ENCODE peak calls at places on chromosome 6, in four cellular contexts. R is SK-N-SH, D is tibial artery, L is kidney. N is an unnamed sample. For H3K4me1, the result is how much of the 10 kb centered on the place peaks cover.

GRCh38 chr6:75642314-75642713 is 40.6 kb downstream of the SENP6 start:
- DNase-seq in R (no peak), D (no peak), L (no peak), N (no peak)

GRCh38 chr6:27141013-27141412 is 106.5 kb upstream of the PRSS16 start:
- DNase-seq in R (no peak), D (no peak), L (no peak), N (no peak)

GRCh38 chr6:32329141-32329540 is 42.6 kb downstream of the TSBP1 start:
- DNase-seq in R (no peak), D (no peak), L (no peak), N (no peak)

GRCh38 chr6:116397960-116398359 is 27.2 kb downstream of the DSE start:
- DNase-seq in R (no peak), D (no peak), L (no peak), N (no peak)

GRCh38 chr6:47484616-47485015 is 7.0 kb downstream of the CD2AP start:
- DNase-seq in R (no peak), D (no peak), L (no peak), N (no peak)

GRCh38 chr6:85482206-85483040 is 32.5 kb downstream of the NT5E start:
- DNase-seq in R (no peak), D (no peak), L (no peak), N (no peak)

GRCh38 chr6:146990284-146990683 is 213.9 kb upstream of the STXBP5 start:
- DNase-seq in R (no peak), D (no peak), L (no peak), N (no peak)

GRCh38 chr6:159777240-159777904 is 12.0 kb downstream of the TCP1 start:
- DNase-seq in R (no peak), D (no peak), L (no peak), N (no peak)

GRCh38 chr6:166786704-166787293 is 159.7 kb upstream of the RPS6KA2 start:
- DNase-seq in R (peak), D (no peak), L (no peak), N (peak)

GRCh38 chr6:157070403-157071107 is 252.8 kb downstream of the TMEM242 start:
- DNase-seq in R (no peak), D (no peak), L (no peak), N (no peak)

GRCh38 chr6:131948692-131949614 is 2.2 kb downstream of the CCN2 start:
- DNase-seq in R (no peak), D (no peak), L (no peak), N (no peak)

GRCh38 chr6:26017567-26017966 is 55.0 kb downstream of the TRIM38 start:
- DNase-seq in R (no peak), D (peak), L (peak), N (peak)

GRCh38 chr6:40789143-40789764 is 202.1 kb upstream of the LRFN2 start:
- DNase-seq in R (peak), D (no peak), L (no peak), N (no peak)

GRCh38 chr6:41744236-41744787 is 2.9 kb downstream of the PGC start:
- DNase-seq in R (no peak), D (no peak), L (peak), N (no peak)

GRCh38 chr6:88031550-88031949 is 16.1 kb upstream of the SPACA1 start:
- DNase-seq in R (no peak), D (no peak), L (no peak), N (no peak)

GRCh38 chr6:85192186-85192585 is 257.7 kb upstream of the NT5E start:
- DNase-seq in R (no peak), D (no peak), L (no peak), N (no peak)

GRCh38 chr6:77678048-77678447 is 25.2 kb downstream of the MEI4 start:
- DNase-seq in R (peak), D (no peak), L (no peak), N (no peak)

GRCh38 chr6:37368961-37369320 is 15.2 kb downstream of the RNF8 start:
- DNase-seq in R (no peak), D (no peak), L (no peak), N (no peak)

GRCh38 chr6:136696783-136697364 is 95.4 kb downstream of the MAP3K5 start:
- DNase-seq in R (no peak), D (no peak), L (no peak), N (no peak)

GRCh38 chr6:53014744-53015143 is 19.7 kb upstream of the GSTA4 start:
- DNase-seq in R (no peak), D (no peak), L (no peak), N (no peak)

GRCh38 chr6:112618796-112619195 is 271.7 kb downstream of the RFPL4B start:
- DNase-seq in R (peak), D (no peak), L (no peak), N (no peak)

GRCh38 chr6:113719545-113719944 is 137.6 kb upstream of the MARCKS start:
- DNase-seq in R (no peak), D (no peak), L (no peak), N (no peak)

DNA sequence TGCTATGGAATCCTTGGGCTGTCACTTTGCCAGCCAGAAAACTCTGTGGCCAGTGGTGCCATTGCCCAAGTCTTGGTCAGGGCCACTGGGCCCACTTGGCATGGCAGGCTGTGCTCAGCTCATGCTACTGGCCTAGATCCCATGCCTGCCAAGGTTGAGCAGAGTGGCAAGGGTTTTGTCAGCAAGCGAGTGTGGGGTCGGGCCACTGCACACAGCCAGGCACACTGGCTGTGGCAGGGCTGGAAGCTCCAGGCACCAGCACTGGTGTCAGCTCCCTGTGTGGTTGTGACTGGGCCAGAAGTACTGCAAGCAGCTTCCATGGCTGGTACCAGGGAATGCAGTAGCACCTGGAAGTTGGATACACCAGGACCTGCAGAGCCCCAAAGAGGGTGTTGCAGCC is 846.8 kb downstream of the EYS start:
- DNase-seq in R (no peak), D (no peak), L (peak), N (no peak)
- H3K4me1 ChIP-seq in R (under half), D (under half), L (under half), N (under half)

DNA sequence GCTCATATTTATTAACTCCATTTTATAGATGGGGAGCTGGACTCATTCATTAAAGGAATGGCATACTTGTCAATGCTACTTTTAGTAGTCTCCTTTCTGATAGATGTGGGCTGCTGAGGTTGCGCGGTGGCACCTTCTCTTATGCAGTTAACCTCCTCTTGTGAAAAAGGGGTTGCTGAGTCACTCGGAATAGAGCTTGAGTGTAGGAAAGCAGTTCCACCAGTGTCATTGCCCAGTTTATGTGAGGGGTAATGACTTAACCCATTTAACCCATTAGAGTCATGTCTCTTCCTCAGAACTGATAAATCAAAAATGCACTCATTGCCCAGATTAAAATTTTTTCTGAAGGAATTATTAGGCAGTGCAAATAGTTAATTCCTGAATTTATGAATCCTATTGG is 6.3 kb downstream of the MAPK14 start:
- DNase-seq in R (no peak), D (no peak), L (no peak), N (no peak)
- H3K4me1 ChIP-seq in R (under half), D (under half), L (under half), N (under half)

GRCh38 chr6:42984924-42985475 is 630 bp downstream of the PPP2R5D start:
- DNase-seq in R (no peak), D (no peak), L (peak), N (no peak)

GRCh38 chr6:42988486-42989020 is 4.2 kb downstream of the PPP2R5D start:
- DNase-seq in R (no peak), D (no peak), L (no peak), N (no peak)

GRCh38 chr6:42981866-42982265 is 2.5 kb upstream of the PPP2R5D start:
- DNase-seq in R (no peak), D (no peak), L (no peak), N (no peak)

GRCh38 chr6:42987533-42988451 is 3.4 kb downstream of the PPP2R5D start:
- DNase-seq in R (no peak), D (no peak), L (no peak), N (no peak)

DNA sequence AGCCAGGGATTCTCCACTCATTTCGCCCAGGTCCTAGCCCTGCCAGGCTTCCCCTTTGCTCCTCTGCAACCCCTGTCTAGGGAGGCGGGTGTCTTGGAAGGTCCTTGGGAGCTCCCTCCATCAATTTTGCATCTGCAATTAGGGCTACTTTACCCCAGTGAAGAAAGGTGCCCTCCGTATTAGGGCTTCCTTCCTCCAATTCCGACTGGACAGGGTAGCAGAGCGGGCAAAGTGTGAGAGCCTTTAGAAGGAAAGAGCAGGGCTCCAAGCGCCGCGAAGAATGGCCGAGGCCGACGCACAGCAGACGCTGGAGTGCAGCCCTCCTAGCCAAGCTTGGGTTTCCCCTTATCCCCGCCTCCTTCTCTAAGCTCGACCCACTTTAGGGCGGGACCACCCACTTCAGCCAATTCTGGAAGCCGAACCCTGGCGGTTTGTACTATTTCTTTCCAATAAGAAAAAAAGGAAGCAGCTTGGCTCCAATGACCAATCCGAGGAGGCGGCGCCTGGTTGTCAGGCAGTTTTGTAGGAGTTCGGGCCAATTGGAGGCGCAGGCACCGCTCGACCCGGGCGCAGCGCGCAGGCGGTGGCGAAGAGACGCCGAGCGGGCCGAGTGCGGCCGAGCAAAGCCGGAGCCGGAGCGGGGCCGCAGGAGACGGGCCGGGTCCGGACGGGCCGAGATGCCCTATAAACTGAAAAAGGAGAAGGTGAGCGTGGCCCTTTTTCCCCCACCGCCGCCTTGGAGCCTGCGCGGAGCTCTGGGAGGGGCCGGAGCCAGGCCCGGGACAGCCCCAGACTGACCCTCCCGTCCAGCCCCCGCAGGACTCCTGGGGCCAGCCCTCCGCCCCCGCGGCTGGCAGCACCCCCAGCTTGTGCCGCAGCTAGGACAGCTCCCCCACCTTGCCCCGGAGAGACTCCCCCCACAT is at the start of gene PPP2R5D:
- DNase-seq in R (peak), D (peak), L (peak), N (peak)
- H3K4me1 ChIP-seq in R (under half), D (under half), L (under half), N (under half)

GRCh38 chr6:111580401-111580800 is 25.3 kb downstream of the TRAF3IP2 start:
- DNase-seq in R (no peak), D (no peak), L (no peak), N (no peak)
- H3K4me1 ChIP-seq in R (under half), D (under half), L (under half), N (under half)

GRCh38 chr6:138218449-138218848 is at the start of gene PBOV1:
- DNase-seq in R (no peak), D (no peak), L (no peak), N (no peak)
- H3K4me1 ChIP-seq in R (under half), D (under half), L (under half), N (under half)